ENCODE peak calls at places on chromosome 4, in ten cellular contexts. S, I, V, Y, T, D, C, P, F and B are unnamed samples.

GRCh38 chr4:121726642-121727268 is 30.0 kb upstream of the ANXA5 start:
- DNase-seq in S (peak), I (no peak), V (peak), Y (peak), T (no peak), D (no peak), C (peak), P (no peak), F (no peak), B (no peak)

GRCh38 chr4:125265846-125266245 is 48.9 kb upstream of the FAT4 start:
- DNase-seq in S (no peak), I (no peak), V (no peak), Y (no peak), T (no peak), D (no peak), C (no peak), P (no peak), F (no peak), B (no peak)

GRCh38 chr4:86338989-86339388 is 20.9 kb downstream of the MAPK10 start:
- DNase-seq in S (no peak), I (no peak), V (peak), Y (no peak), T (no peak), D (no peak), C (no peak), P (no peak), F (no peak), B (no peak)

GRCh38 chr4:8274066-8274652 is 4.6 kb downstream of the HTRA3 start:
- DNase-seq in S (no peak), I (no peak), V (no peak), Y (no peak), T (no peak), D (no peak), C (no peak), P (peak), F (no peak), B (no peak)

GRCh38 chr4:134505511-134505910 is 303.9 kb upstream of the PABPC4L start:
- DNase-seq in S (no peak), I (no peak), V (no peak), Y (no peak), T (no peak), D (no peak), C (no peak), P (no peak), F (no peak), B (no peak)

GRCh38 chr4:100174985-100175383 is 15.3 kb downstream of the DDIT4L start:
- DNase-seq in S (no peak), I (no peak), V (no peak), Y (no peak), T (no peak), D (no peak), C (no peak), P (no peak), F (no peak), B (no peak)

GRCh38 chr4:176034498-176034897 is 31.1 kb upstream of the WDR17 start:
- DNase-seq in S (no peak), I (no peak), V (no peak), Y (no peak), T (no peak), D (no peak), C (peak), P (no peak), F (no peak), B (no peak)

GRCh38 chr4:55215087-55215486 is 89.7 kb upstream of the KDR start:
- DNase-seq in S (no peak), I (no peak), V (no peak), Y (no peak), T (no peak), D (no peak), C (no peak), P (no peak), F (no peak), B (no peak)

GRCh38 chr4:188305690-188306089 is 166.4 kb downstream of the TRIML1 start:
- DNase-seq in S (no peak), I (no peak), V (no peak), Y (no peak), T (no peak), D (no peak), C (no peak), P (no peak), F (no peak), B (no peak)

GRCh38 chr4:16204505-16204904 is 21.8 kb downstream of the TAPT1 start:
- DNase-seq in S (no peak), I (no peak), V (no peak), Y (no peak), T (no peak), D (no peak), C (no peak), P (no peak), F (no peak), B (no peak)

GRCh38 chr4:161564230-161564834 is 599.5 kb downstream of the FSTL5 start:
- DNase-seq in S (no peak), I (no peak), V (no peak), Y (no peak), T (no peak), D (no peak), C (no peak), P (no peak), F (no peak), B (no peak)

GRCh38 chr4:1166509-1167243 is 5.7 kb downstream of the SPON2 start:
- DNase-seq in S (no peak), I (no peak), V (no peak), Y (no peak), T (peak), D (no peak), C (no peak), P (no peak), F (no peak), B (peak)

GRCh38 chr4:87032884-87033533 is 98.2 kb downstream of the AFF1 start:
- DNase-seq in S (peak), I (no peak), V (no peak), Y (no peak), T (no peak), D (no peak), C (no peak), P (no peak), F (no peak), B (peak)

GRCh38 chr4:125991398-125991797 is 676.6 kb downstream of the FAT4 start:
- DNase-seq in S (no peak), I (no peak), V (no peak), Y (no peak), T (no peak), D (no peak), C (no peak), P (no peak), F (no peak), B (no peak)

GRCh38 chr4:48575964-48576363 is 85.9 kb downstream of the ZAR1 start:
- DNase-seq in S (no peak), I (no peak), V (no peak), Y (no peak), T (no peak), D (no peak), C (no peak), P (no peak), F (no peak), B (no peak)

GRCh38 chr4:138979742-138980141 is 35.8 kb upstream of the NOCT start:
- DNase-seq in S (no peak), I (no peak), V (no peak), Y (no peak), T (no peak), D (no peak), C (no peak), P (no peak), F (no peak), B (no peak)

DNA sequence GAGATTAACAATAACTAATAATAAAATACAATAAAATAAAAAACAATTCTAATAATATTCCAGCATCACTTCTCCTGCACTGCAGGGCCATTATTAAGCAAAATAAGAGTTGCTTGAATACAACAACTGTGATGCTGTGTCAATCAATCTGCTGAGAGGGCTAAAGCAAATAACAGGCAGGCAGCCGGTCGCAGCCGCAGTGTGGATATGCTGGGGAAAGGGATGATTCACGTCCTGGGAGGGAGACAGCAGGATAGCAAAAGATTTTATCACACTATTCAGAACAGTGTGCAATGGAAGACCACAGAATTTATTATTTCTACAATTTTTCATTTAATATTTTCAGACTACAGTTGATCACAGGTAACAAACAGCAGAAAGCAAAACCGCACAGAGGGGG is 76.5 kb upstream of the SMARCAD1 start:
- DNase-seq in S (no peak), I (no peak), V (no peak), Y (no peak), T (no peak), D (no peak), C (peak), P (no peak), F (no peak), B (no peak)
- TF ChIP-seq EP300 in S (no peak), I (no peak), V (no peak), Y (no peak), T (no peak), D (no peak), C (no peak), P (no peak), F (no peak), B (no peak)

GRCh38 chr4:174696657-174697056 is 132.4 kb downstream of the GLRA3 start:
- DNase-seq in S (no peak), I (no peak), V (no peak), Y (no peak), T (no peak), D (no peak), C (no peak), P (no peak), F (no peak), B (no peak)
- TF ChIP-seq EP300 in S (no peak), I (no peak), V (no peak), Y (no peak), T (no peak), D (no peak), C (no peak), P (no peak), F (no peak), B (no peak)

GRCh38 chr4:109432676-109433075 is 939 bp upstream of the SEC24B start:
- DNase-seq in S (no peak), I (no peak), V (no peak), Y (no peak), T (no peak), D (no peak), C (no peak), P (no peak), F (no peak), B (no peak)

GRCh38 chr4:109433281-109434006 is at the start of gene SEC24B:
- DNase-seq in S (peak), I (peak), V (peak), Y (peak), T (peak), D (peak), C (peak), P (peak), F (peak), B (peak)

GRCh38 chr4:109435635-109436034 is 2.0 kb downstream of the SEC24B start:
- DNase-seq in S (peak), I (no peak), V (no peak), Y (no peak), T (no peak), D (no peak), C (no peak), P (no peak), F (no peak), B (no peak)

GRCh38 chr4:109434793-109435080 is 1.1 kb downstream of the SEC24B start:
- DNase-seq in S (no peak), I (no peak), V (no peak), Y (no peak), T (no peak), D (no peak), C (no peak), P (no peak), F (no peak), B (no peak)

GRCh38 chr4:109434007-109434792 is 585 bp downstream of the SEC24B start:
- DNase-seq in S (peak), I (peak), V (no peak), Y (no peak), T (peak), D (peak), C (peak), P (peak), F (peak), B (no peak)
- TF ChIP-seq EP300 in S (no peak), I (no peak), V (no peak), Y (no peak), T (no peak), D (no peak), C (no peak), P (no peak), F (no peak), B (no peak)

DNA sequence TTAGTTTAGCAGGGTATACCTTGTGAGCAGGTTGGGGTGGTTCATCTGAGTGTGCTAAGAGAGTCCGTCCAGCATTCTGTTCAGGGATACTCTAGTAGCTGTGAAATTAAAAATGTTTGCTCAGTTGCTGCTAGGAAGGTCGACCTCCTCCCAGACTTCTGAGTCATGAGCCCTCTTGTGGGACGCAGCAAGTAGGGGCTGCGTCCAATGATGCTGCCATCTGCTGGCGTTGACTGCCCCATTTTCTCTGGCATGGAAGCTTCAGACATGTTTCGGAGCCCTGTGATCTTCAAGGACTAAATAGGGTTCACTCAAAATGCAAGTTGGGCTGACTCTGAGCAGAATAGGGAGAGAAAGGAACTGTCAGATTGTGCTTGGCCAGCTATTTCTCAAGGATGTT is 201.0 kb upstream of the ARSJ start:
- DNase-seq in S (peak), I (no peak), V (peak), Y (no peak), T (no peak), D (no peak), C (no peak), P (peak), F (no peak), B (no peak)
- TF ChIP-seq EP300 in S (no peak), I (no peak), V (no peak), Y (no peak), T (no peak), D (no peak), C (no peak), P (no peak), F (no peak), B (no peak)

GRCh38 chr4:3872834-3873313 is 106.7 kb downstream of the ADRA2C start:
- DNase-seq in S (no peak), I (no peak), V (no peak), Y (no peak), T (no peak), D (no peak), C (no peak), P (no peak), F (no peak), B (no peak)

GRCh38 chr4:3870567-3870962 is 104.4 kb downstream of the ADRA2C start:
- DNase-seq in S (no peak), I (peak), V (no peak), Y (no peak), T (peak), D (no peak), C (no peak), P (no peak), F (no peak), B (no peak)

GRCh38 chr4:3869661-3870566 is 103.7 kb downstream of the ADRA2C start:
- DNase-seq in S (no peak), I (peak), V (no peak), Y (no peak), T (peak), D (no peak), C (no peak), P (no peak), F (no peak), B (no peak)

GRCh38 chr4:3871881-3872833 is 106.0 kb downstream of the ADRA2C start:
- DNase-seq in S (no peak), I (no peak), V (no peak), Y (no peak), T (peak), D (no peak), C (no peak), P (no peak), F (no peak), B (no peak)

GRCh38 chr4:3871181-3871852 is 105.1 kb downstream of the ADRA2C start:
- DNase-seq in S (no peak), I (no peak), V (no peak), Y (peak), T (peak), D (no peak), C (peak), P (no peak), F (no peak), B (no peak)
- TF ChIP-seq EP300 in S (no peak), I (no peak), V (no peak), Y (no peak), T (no peak), D (no peak), C (no peak), P (no peak), F (no peak), B (no peak)

GRCh38 chr4:168787801-168788200 is 222.3 kb downstream of the CBR4 start:
- DNase-seq in S (no peak), I (no peak), V (no peak), Y (no peak), T (no peak), D (no peak), C (no peak), P (no peak), F (no peak), B (no peak)
- TF ChIP-seq EP300 in S (no peak), I (no peak), V (peak), Y (no peak), T (no peak), D (no peak), C (no peak), P (no peak), F (no peak), B (no peak)

DNA sequence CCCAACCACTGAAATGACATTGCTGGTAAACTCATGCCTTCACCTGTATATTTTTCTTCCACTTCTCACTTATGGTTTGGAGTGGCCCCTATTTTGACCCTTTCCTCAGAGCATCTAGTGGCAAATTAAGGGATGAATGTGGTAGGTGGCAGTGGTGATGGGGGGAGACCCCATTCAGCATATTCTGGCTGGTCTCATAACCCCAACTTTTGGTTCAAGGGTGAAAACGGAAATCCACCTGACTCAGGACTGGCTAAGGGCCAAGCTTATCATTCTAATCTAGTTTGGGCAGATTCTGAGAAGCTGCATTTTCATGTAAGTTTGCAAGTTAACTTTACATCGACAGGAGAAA is 47.0 kb upstream of the NSUN7 start:
- DNase-seq in S (no peak), I (no peak), V (no peak), Y (no peak), T (no peak), D (no peak), C (no peak), P (no peak), F (no peak), B (no peak)
- TF ChIP-seq EP300 in S (no peak), I (no peak), V (no peak), Y (no peak), T (no peak), D (no peak), C (no peak), P (no peak), F (no peak), B (no peak)

GRCh38 chr4:157315968-157316367 is 95.4 kb downstream of the GRIA2 start:
- DNase-seq in S (no peak), I (no peak), V (no peak), Y (no peak), T (no peak), D (no peak), C (no peak), P (no peak), F (no peak), B (no peak)
- TF ChIP-seq EP300 in S (no peak), I (no peak), V (no peak), Y (no peak), T (no peak), D (no peak), C (no peak), P (no peak), F (no peak), B (no peak)

GRCh38 chr4:186203391-186203802 is 12.0 kb downstream of the CYP4V2 start:
- DNase-seq in S (no peak), I (no peak), V (no peak), Y (peak), T (no peak), D (no peak), C (peak), P (no peak), F (no peak), B (no peak)

GRCh38 chr4:186202490-186203140 is 11.2 kb downstream of the CYP4V2 start:
- DNase-seq in S (no peak), I (no peak), V (no peak), Y (no peak), T (no peak), D (no peak), C (no peak), P (no peak), F (no peak), B (no peak)

GRCh38 chr4:186204103-186204559 is 12.8 kb downstream of the CYP4V2 start:
- DNase-seq in S (no peak), I (no peak), V (no peak), Y (peak), T (peak), D (peak), C (peak), P (no peak), F (peak), B (no peak)

GRCh38 chr4:186201535-186202230 is 10.3 kb downstream of the CYP4V2 start:
- DNase-seq in S (peak), I (no peak), V (peak), Y (peak), T (no peak), D (peak), C (peak), P (no peak), F (peak), B (no peak)

DNA sequence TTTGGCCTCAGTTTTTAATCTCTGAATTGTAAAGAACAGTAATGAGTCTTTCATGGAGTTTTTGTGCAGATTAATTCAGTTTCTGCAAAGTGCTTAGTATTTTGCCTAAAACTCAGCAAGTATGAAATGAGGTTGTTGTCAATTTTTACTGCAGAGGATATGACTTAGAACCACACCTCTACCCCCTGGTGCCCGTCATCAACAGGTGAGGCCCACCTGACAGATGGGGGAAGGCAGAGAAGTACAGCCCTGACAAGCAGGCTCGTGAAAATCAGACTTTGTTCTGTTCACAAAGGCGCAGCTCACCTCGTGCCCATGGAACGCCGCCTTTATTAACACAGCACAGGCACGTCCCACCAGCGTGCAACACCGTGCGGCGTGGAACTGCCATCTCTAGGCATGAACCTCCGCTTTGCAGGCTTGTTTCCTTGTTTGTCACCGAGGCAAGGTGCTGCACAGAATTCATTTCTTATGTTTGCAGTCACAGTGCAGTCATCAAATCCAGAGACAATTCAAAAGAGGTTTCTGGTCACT is 13.3 kb downstream of the CYP4V2 start:
- DNase-seq in S (no peak), I (no peak), V (no peak), Y (no peak), T (no peak), D (peak), C (no peak), P (no peak), F (peak), B (no peak)
- TF ChIP-seq EP300 in S (no peak), I (no peak), V (no peak), Y (no peak), T (no peak), D (no peak), C (no peak), P (no peak), F (no peak), B (no peak)

DNA sequence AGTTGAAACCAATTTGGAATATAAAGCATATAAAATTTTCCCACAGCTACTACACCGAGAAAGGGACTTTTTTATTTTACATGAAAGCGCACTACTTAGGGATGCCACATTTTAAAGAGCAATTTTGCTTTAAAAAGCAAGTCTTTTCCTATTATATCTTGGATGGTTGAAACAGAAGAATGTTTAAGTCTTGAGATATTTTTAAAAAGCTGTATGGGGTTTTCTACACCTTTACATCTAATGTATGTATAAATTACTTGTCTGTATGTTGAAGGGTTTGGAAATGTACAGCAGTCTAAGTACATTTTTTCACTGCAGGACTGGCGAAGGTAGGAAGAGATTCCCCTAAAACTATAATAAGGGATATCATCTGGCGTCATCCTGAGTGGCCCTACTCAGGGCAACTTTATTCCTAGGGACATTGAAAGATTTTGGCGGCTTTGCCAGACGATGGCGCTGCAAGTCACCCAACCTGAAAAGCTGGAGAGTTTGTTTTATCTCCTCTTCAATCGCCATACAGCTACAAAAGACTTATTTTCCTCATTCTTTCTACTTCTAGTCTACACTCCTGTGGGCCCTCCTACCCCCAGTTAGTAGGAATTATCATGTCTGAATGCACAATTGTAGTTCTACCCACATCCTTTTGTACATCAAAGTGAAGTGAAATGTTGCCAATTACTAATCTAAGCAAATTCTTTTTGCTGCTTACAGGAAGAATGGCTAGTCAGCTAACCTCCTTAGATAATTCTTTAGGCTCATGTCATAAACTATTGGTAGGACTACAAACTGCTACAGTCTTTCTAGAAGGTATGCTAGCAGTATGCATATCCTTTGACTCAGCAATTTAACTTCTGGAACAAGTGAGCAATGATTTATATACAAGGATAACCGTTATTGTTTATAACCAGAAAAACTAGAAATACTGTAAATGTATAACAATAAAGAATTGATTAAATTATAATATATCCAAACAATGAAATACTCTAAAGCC is 781 bp upstream of the NEK1 start:
- DNase-seq in S (peak), I (peak), V (peak), Y (peak), T (peak), D (peak), C (peak), P (peak), F (peak), B (peak)
- TF ChIP-seq EP300 in S (no peak), I (no peak), V (no peak), Y (no peak), T (no peak), D (no peak), C (no peak), P (no peak), F (no peak), B (no peak)